ENCODE peak calls at places on chromosomes 12 and 14, in ten cellular contexts. T, C, Y, F, I, R, L, K, M and Z are unnamed samples. For H3K27me3, the result is how much of the 10 kb centered on the place peaks cover.

GRCh38 chr14:62168564-62169155 is 406.4 kb downstream of the SNAPC1 start:
- DNase-seq in F (no peak), C (no peak), L (no peak), R (no peak), M (no peak), Y (no peak), I (no peak), T (no peak), K (no peak), Z (no peak)

GRCh38 chr12:67043771-67044170 is 225.4 kb upstream of the CAND1 start:
- DNase-seq in L (no peak), K (no peak), T (no peak), I (no peak), C (no peak), Y (no peak), M (no peak), R (no peak), F (no peak), Z (no peak)

GRCh38 chr14:88421286-88421685 is 35.8 kb downstream of the SPATA7 start:
- DNase-seq in L (no peak), F (no peak), T (no peak), R (no peak), M (no peak), K (no peak), C (no peak), Y (no peak), I (no peak), Z (no peak)

GRCh38 chr12:121740847-121741246 is 28.3 kb downstream of the TMEM120B start:
- DNase-seq in I (no peak), R (no peak), C (no peak), T (no peak), F (no peak), M (no peak), Y (no peak), K (no peak), L (no peak), Z (no peak)

GRCh38 chr12:124565071-124565491 is 2.3 kb downstream of the NCOR2 start:
- DNase-seq in R (no peak), F (peak), I (peak), C (no peak), M (no peak), T (no peak), K (no peak), Y (peak), L (no peak), Z (no peak)

GRCh38 chr12:53785161-53785560 is 33.4 kb upstream of the CISTR start:
- DNase-seq in F (no peak), C (no peak), M (no peak), L (no peak), I (no peak), T (no peak), Y (no peak), K (no peak), R (no peak), Z (no peak)

GRCh38 chr12:105330938-105331804 is 680 bp downstream of the C12orf75 start:
- DNase-seq in R (no peak), M (no peak), T (peak), K (no peak), L (no peak), F (no peak), Y (peak), C (no peak), I (no peak), Z (no peak)

GRCh38 chr12:26846419-26846818 is 13.4 kb upstream of the ITPR2 start:
- DNase-seq in L (no peak), I (no peak), R (no peak), F (no peak), M (no peak), T (no peak), K (no peak), C (no peak), Y (no peak), Z (no peak)

GRCh38 chr14:40371011-40371410 is 938.8 kb upstream of the FBXO33 start:
- DNase-seq in C (no peak), M (no peak), K (no peak), T (no peak), R (no peak), Y (no peak), I (no peak), L (no peak), F (no peak), Z (no peak)

GRCh38 chr14:75981826-75982723 is at the start of gene TGFB3:
- DNase-seq in K (no peak), R (peak), I (peak), F (peak), M (peak), T (peak), L (peak), Y (peak), C (peak), Z (peak)

GRCh38 chr12:6827982-6828670 is at the start of gene P3H3:
- DNase-seq in K (no peak), Y (peak), C (peak), L (no peak), T (no peak), I (no peak), M (peak), F (peak), R (no peak), Z (no peak)

GRCh38 chr12:82904219-82904795 is 217.6 kb downstream of the TMTC2 start:
- DNase-seq in M (no peak), T (no peak), K (no peak), F (no peak), Y (no peak), I (no peak), R (no peak), L (no peak), C (no peak), Z (no peak)

DNA sequence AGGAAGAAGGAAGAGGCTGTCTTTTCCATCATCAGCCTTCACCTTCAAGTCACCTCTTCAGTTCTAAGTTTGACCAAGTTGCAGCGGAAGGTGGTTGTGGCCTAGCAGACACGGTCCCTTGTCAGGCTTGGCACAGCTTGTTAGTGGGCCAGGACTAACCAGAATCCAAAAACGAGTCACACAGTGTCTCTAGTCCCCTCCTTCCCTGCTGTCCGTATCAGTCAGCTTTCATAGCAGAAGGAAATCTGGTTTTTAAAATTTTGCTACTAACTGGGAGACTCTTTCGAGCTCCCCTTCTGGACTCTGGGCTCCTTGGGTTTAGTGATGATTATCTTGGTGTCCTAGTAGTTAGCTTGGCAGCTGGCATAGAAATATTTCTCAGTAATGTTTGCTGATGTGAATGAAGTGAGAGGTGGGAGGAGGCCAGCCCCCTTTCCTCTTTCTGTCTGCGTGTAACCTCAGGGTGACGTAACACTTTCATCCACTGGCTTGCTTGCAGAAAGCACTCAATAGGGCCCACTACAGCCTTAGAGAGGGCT is 3.8 kb downstream of the ETV6 start:
- DNase-seq in I (no peak), L (no peak), K (peak), T (peak), R (no peak), M (no peak), F (no peak), C (peak), Y (peak), Z (no peak)
- TF ChIP-seq POLR2A in I (no peak), L (no peak), K (peak), T (no peak), R (no peak), M (no peak), F (no peak), C (no peak), Y (no peak), Z (no peak)

GRCh38 chr12:104220931-104221330 is 5.4 kb downstream of the TXNRD1 start:
- DNase-seq in Y (no peak), L (no peak), I (no peak), F (no peak), M (no peak), C (no peak), K (no peak), R (no peak), T (no peak), Z (no peak)

GRCh38 chr12:104219361-104219892 is 3.8 kb downstream of the TXNRD1 start:
- DNase-seq in C (peak), R (no peak), I (no peak), T (no peak), Y (no peak), K (no peak), L (no peak), M (peak), F (no peak), Z (peak)

GRCh38 chr12:104216461-104217058 is 981 bp downstream of the TXNRD1 start:
- DNase-seq in L (no peak), I (no peak), M (no peak), R (no peak), Y (no peak), T (no peak), K (no peak), C (peak), F (no peak), Z (no peak)

GRCh38 chr12:104219908-104220404 is 4.4 kb downstream of the TXNRD1 start:
- DNase-seq in F (no peak), R (no peak), T (peak), C (peak), M (peak), I (peak), L (no peak), K (no peak), Y (peak), Z (no peak)

GRCh38 chr12:104218935-104219334 is 3.4 kb downstream of the TXNRD1 start:
- DNase-seq in I (no peak), M (no peak), T (no peak), F (no peak), R (no peak), L (no peak), Y (no peak), C (peak), K (no peak), Z (no peak)
- H3K27ac ChIP-seq in I (peak), M (no peak), T (peak), F (peak), R (peak), L (peak), Y (peak), C (peak), K (no peak), Z (peak)

GRCh38 chr14:53384073-53384472 is 230.9 kb upstream of the DDHD1 start:
- DNase-seq in K (no peak), L (no peak), T (no peak), M (no peak), F (no peak), I (no peak), C (no peak), Y (no peak), R (no peak), Z (no peak)
- H3K27me3 ChIP-seq in K (under half), L (under half), T (under half), M (under half), F (under half), I (under half), C (under half), Y (under half), R (under half), Z (under half)

GRCh38 chr12:31714406-31715271 is 14.2 kb downstream of the AMN1 start:
- DNase-seq in K (no peak), Y (no peak), F (no peak), M (peak), L (no peak), I (no peak), R (no peak), T (no peak), C (no peak), Z (no peak)

GRCh38 chr12:31712877-31713276 is 15.9 kb downstream of the AMN1 start:
- DNase-seq in F (no peak), M (no peak), Y (no peak), C (no peak), R (no peak), L (no peak), T (no peak), I (no peak), K (no peak), Z (no peak)

GRCh38 chr12:31710021-31710818 is 18.6 kb downstream of the AMN1 start:
- DNase-seq in Y (no peak), R (no peak), K (no peak), M (no peak), L (no peak), I (no peak), T (no peak), F (no peak), C (no peak), Z (no peak)

DNA sequence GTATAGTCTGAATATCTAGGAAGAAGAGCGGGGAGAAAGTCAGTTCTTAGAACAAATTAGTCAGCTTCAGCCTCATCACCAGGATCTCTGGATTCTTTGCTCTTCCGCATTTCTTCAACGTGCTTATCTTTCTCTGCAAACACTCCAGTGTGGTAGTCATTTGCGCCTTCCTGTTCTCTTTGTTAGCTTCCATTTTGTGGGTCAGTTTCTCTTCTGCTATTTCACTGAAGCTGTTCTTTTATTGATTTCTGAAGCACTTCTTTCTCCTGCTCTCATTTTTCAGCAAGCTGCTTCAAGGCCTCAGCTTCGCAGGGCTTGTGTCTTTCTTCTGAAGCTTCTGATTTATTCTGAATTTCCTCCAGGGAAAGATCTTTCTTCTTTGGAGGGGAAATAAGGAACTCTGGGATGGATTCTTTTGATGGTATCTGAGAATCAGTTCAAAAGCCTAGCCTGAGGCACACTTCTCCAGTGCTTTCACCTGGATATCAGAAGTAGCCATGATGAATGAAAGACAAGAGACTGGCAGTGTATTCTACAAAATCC is 13.5 kb downstream of the AMN1 start:
- DNase-seq in M (peak), C (peak), F (no peak), Y (no peak), T (no peak), K (peak), L (no peak), I (no peak), R (no peak), Z (no peak)
- TF ChIP-seq POLR2A in M (no peak), C (peak), F (no peak), Y (no peak), T (no peak), K (no peak), L (no peak), I (no peak), R (no peak), Z (no peak)

GRCh38 chr14:102234331-102235264 is 70.4 kb downstream of the MOK start:
- DNase-seq in Y (no peak), C (no peak), L (no peak), I (no peak), R (no peak), K (no peak), F (no peak), M (no peak), T (no peak), Z (no peak)

GRCh38 chr14:102238766-102239165 is 66.2 kb downstream of the MOK start:
- DNase-seq in I (no peak), Y (no peak), K (no peak), M (no peak), C (no peak), T (no peak), F (no peak), R (no peak), L (no peak), Z (no peak)

GRCh38 chr14:102235275-102235897 is 69.6 kb downstream of the MOK start:
- DNase-seq in K (no peak), L (peak), M (peak), I (peak), C (peak), R (peak), Y (peak), T (peak), F (peak), Z (peak)

GRCh38 chr14:102238131-102238530 is 66.8 kb downstream of the MOK start:
- DNase-seq in R (no peak), T (no peak), F (no peak), Y (no peak), L (no peak), M (no peak), K (no peak), C (no peak), I (no peak), Z (no peak)

DNA sequence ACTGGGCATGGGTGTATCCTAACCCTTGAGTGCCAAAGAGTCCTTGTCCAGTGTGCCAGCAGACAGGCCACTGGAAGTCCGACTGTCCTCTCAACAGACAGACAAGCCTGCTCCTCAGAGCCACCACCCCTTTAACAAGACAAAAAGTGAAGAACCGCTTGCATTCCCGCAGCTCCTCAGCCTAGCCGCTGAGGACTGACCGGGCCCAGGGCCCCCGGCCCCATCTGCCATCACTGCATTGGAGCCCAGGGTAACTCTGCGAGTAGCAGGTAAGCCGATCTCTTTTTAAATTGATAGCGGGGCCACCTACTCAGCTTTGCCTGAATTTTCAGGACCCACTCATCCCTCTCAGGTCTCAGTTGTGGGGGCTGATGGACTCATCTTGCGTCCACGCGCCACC is 68.9 kb downstream of the MOK start:
- DNase-seq in Y (no peak), R (no peak), M (no peak), K (no peak), F (no peak), L (no peak), T (no peak), I (no peak), C (no peak), Z (no peak)
- H3K27ac ChIP-seq in Y (no peak), R (no peak), M (no peak), K (no peak), F (no peak), L (no peak), T (no peak), I (no peak), C (no peak), Z (no peak)

GRCh38 chr14:59630281-59630963 is 53.8 kb upstream of the CCDC175 start:
- DNase-seq in C (no peak), R (no peak), T (no peak), I (no peak), F (no peak), M (no peak), L (no peak), Y (peak), K (no peak), Z (no peak)

GRCh38 chr14:59634617-59635016 is 58.0 kb upstream of the CCDC175 start:
- DNase-seq in C (no peak), M (no peak), K (no peak), T (no peak), R (no peak), I (no peak), Y (no peak), F (no peak), L (no peak), Z (no peak)

GRCh38 chr14:59629384-59630158 is 53.0 kb upstream of the CCDC175 start:
- DNase-seq in L (no peak), F (no peak), T (no peak), Y (no peak), M (no peak), C (no peak), K (no peak), I (no peak), R (no peak), Z (no peak)

GRCh38 chr14:59632381-59632780 is 55.8 kb upstream of the CCDC175 start:
- DNase-seq in K (no peak), C (peak), Y (peak), R (no peak), F (no peak), M (peak), L (no peak), I (no peak), T (peak), Z (peak)

DNA sequence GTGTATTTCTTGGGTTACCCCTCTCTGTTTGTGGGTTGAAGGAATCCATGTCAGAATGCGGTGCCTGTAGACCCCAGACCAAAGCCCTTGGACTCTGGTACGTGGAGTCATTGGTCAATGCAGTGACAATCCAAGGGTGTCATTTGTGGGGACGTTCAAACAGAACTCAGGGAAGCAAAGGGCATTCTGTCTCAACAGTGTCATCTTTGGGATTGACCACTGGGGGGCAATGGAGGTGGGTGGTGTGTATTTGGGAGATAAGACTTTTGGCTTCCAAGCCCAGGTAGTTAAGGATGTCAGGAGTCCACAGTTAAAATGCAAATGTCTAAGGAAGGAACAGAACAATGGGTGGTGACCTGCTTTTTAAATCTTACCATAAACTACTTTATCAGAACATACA is 54.6 kb upstream of the CCDC175 start:
- DNase-seq in M (peak), I (no peak), T (no peak), C (no peak), Y (no peak), R (no peak), F (no peak), K (no peak), L (no peak), Z (no peak)
- H3K27me3 ChIP-seq in M (under half), I (under half), T (under half), C (under half), Y (under half), R (under half), F (under half), K (under half), L (under half), Z (under half)